ENCODE peak calls at places on chromosomes 4 and X, in seven cellular contexts. One of them, this sample, is unnamed.

GRCh38 chrX:72308566-72309296 is 3.0 kb upstream of the CITED1 start:
- DNase-seq in fibroblast of lung: peak; percentile 61
- DNase-seq in pancreas: peak; percentile 82
- DNase-seq in IMR-90: peak; percentile 50
- DNase-seq in heart right ventricle: peak; percentile 66
- DNase-seq in ovary: peak; percentile 64
- DNase-seq in mesenchymal stem cell: peak; percentile 69
- DNase-seq in this sample: peak; percentile 94

GRCh38 chrX:63929608-63930007 is 144.6 kb upstream of the ARHGEF9 start:
- DNase-seq in fibroblast of lung: no peak
- DNase-seq in ovary: no peak
- DNase-seq in pancreas: no peak
- DNase-seq in heart right ventricle: no peak
- DNase-seq in mesenchymal stem cell: no peak
- DNase-seq in IMR-90: no peak
- DNase-seq in this sample: no peak

GRCh38 chr4:663046-663437 is 11.0 kb downstream of the ATP5ME start:
- DNase-seq in ovary: peak; percentile 32
- DNase-seq in IMR-90: no peak
- DNase-seq in heart right ventricle: no peak
- DNase-seq in mesenchymal stem cell: no peak
- DNase-seq in fibroblast of lung: no peak
- DNase-seq in pancreas: peak; percentile 42
- DNase-seq in this sample: peak; percentile 61

GRCh38 chr4:66568431-66568830 is 898.1 kb upstream of the EPHA5 start:
- DNase-seq in ovary: no peak
- DNase-seq in IMR-90: no peak
- DNase-seq in heart right ventricle: no peak
- DNase-seq in pancreas: no peak
- DNase-seq in fibroblast of lung: no peak
- DNase-seq in mesenchymal stem cell: no peak
- DNase-seq in this sample: no peak

GRCh38 chr4:59222231-59222630 is 1977.9 kb upstream of the ADGRL3 start:
- DNase-seq in fibroblast of lung: no peak
- DNase-seq in pancreas: no peak
- DNase-seq in ovary: no peak
- DNase-seq in mesenchymal stem cell: no peak
- DNase-seq in heart right ventricle: no peak
- DNase-seq in IMR-90: no peak
- DNase-seq in this sample: no peak

GRCh38 chr4:157271166-157271869 is 50.8 kb downstream of the GRIA2 start:
- DNase-seq in IMR-90: no peak
- DNase-seq in heart right ventricle: no peak
- DNase-seq in mesenchymal stem cell: no peak
- DNase-seq in pancreas: no peak
- DNase-seq in ovary: no peak
- DNase-seq in fibroblast of lung: no peak
- DNase-seq in this sample: no peak

GRCh38 chr4:186823989-186824388 is 100.3 kb upstream of the FAT1 start:
- DNase-seq in pancreas: no peak
- DNase-seq in ovary: no peak
- DNase-seq in fibroblast of lung: peak; percentile 77
- DNase-seq in IMR-90: peak; percentile 87
- DNase-seq in heart right ventricle: no peak
- DNase-seq in mesenchymal stem cell: peak; percentile 20
- DNase-seq in this sample: no peak

GRCh38 chrX:68748030-68748429 is 80.8 kb upstream of the EFNB1 start:
- DNase-seq in fibroblast of lung: no peak
- DNase-seq in mesenchymal stem cell: no peak
- DNase-seq in pancreas: no peak
- DNase-seq in ovary: no peak
- DNase-seq in IMR-90: no peak
- DNase-seq in heart right ventricle: no peak
- DNase-seq in this sample: no peak

GRCh38 chrX:120299928-120300327 is 11.3 kb downstream of the TMEM255A start:
- DNase-seq in ovary: no peak
- DNase-seq in mesenchymal stem cell: no peak
- DNase-seq in fibroblast of lung: no peak
- DNase-seq in heart right ventricle: no peak
- DNase-seq in IMR-90: no peak
- DNase-seq in pancreas: no peak
- DNase-seq in this sample: no peak

GRCh38 chr4:4216668-4217067 is 10.1 kb downstream of the OTOP1 start:
- DNase-seq in mesenchymal stem cell: peak; percentile 42
- DNase-seq in pancreas: no peak
- DNase-seq in ovary: no peak
- DNase-seq in IMR-90: peak; percentile 59
- DNase-seq in fibroblast of lung: no peak
- DNase-seq in heart right ventricle: no peak
- DNase-seq in this sample: no peak

GRCh38 chr4:78756721-78757120 is 19.4 kb upstream of the BMP2K start:
- DNase-seq in mesenchymal stem cell: no peak
- DNase-seq in pancreas: no peak
- DNase-seq in ovary: no peak
- DNase-seq in heart right ventricle: no peak
- DNase-seq in fibroblast of lung: no peak
- DNase-seq in IMR-90: no peak
- DNase-seq in this sample: no peak

GRCh38 chr4:90137545-90137944 is 10.4 kb downstream of the CCSER1 start:
- DNase-seq in ovary: no peak
- DNase-seq in mesenchymal stem cell: peak; percentile 20
- DNase-seq in IMR-90: peak; percentile 7
- DNase-seq in heart right ventricle: no peak
- DNase-seq in pancreas: no peak
- DNase-seq in fibroblast of lung: peak; percentile 5
- DNase-seq in this sample: no peak

GRCh38 chr4:171948038-171948437 is 134.8 kb downstream of the GALNTL6 start:
- DNase-seq in ovary: no peak
- DNase-seq in pancreas: no peak
- DNase-seq in fibroblast of lung: no peak
- DNase-seq in mesenchymal stem cell: no peak
- DNase-seq in heart right ventricle: no peak
- DNase-seq in IMR-90: no peak
- DNase-seq in this sample: no peak

GRCh38 chrX:38347136-38347535 is 5.3 kb upstream of the OTC start:
- DNase-seq in mesenchymal stem cell: peak; percentile 73
- DNase-seq in fibroblast of lung: peak; percentile 36
- DNase-seq in heart right ventricle: peak; percentile 7
- DNase-seq in ovary: no peak
- DNase-seq in IMR-90: peak; percentile 52
- DNase-seq in pancreas: no peak
- DNase-seq in this sample: no peak

GRCh38 chr4:86302242-86302641 is 57.6 kb downstream of the MAPK10 start:
- DNase-seq in ovary: no peak
- DNase-seq in mesenchymal stem cell: peak; percentile 55
- DNase-seq in heart right ventricle: peak; percentile 44
- DNase-seq in fibroblast of lung: peak; percentile 44
- DNase-seq in pancreas: no peak
- DNase-seq in IMR-90: peak; percentile 1
- DNase-seq in this sample: no peak

GRCh38 chrX:153352858-153353257 is 18.9 kb downstream of the ZNF275 start:
- DNase-seq in mesenchymal stem cell: no peak
- DNase-seq in fibroblast of lung: no peak
- DNase-seq in ovary: no peak
- DNase-seq in heart right ventricle: no peak
- DNase-seq in pancreas: no peak
- DNase-seq in IMR-90: no peak
- DNase-seq in this sample: no peak

GRCh38 chrX:155881158-155881993 is at the start of gene VAMP7:
- DNase-seq in heart right ventricle: peak; percentile 89
- DNase-seq in ovary: peak; percentile 84
- DNase-seq in pancreas: peak; percentile 92
- DNase-seq in IMR-90: peak; percentile 84
- DNase-seq in mesenchymal stem cell: peak; percentile 91
- DNase-seq in fibroblast of lung: peak; percentile 83
- DNase-seq in this sample: peak; percentile 81

GRCh38 chr4:40749717-40750460 is at the start of gene NSUN7:
- DNase-seq in ovary: peak; percentile 75
- DNase-seq in fibroblast of lung: peak; percentile 27
- DNase-seq in pancreas: peak; percentile 96
- DNase-seq in mesenchymal stem cell: peak; percentile 57
- DNase-seq in heart right ventricle: peak; percentile 22
- DNase-seq in IMR-90: no peak
- DNase-seq in this sample: peak; percentile 77

GRCh38 chr4:98929341-98930267 is 671 bp upstream of the EIF4E start:
- DNase-seq in mesenchymal stem cell: peak; percentile 98
- DNase-seq in pancreas: no peak
- DNase-seq in fibroblast of lung: peak; percentile 93
- DNase-seq in ovary: peak; percentile 53
- DNase-seq in IMR-90: peak; percentile 98
- DNase-seq in heart right ventricle: peak; percentile 64
- DNase-seq in this sample: peak; percentile 82

GRCh38 chr4:170651786-170652185 is 562.0 kb upstream of the AADAT start:
- DNase-seq in fibroblast of lung: no peak
- DNase-seq in mesenchymal stem cell: peak; percentile 66
- DNase-seq in ovary: no peak
- DNase-seq in pancreas: no peak
- DNase-seq in heart right ventricle: no peak
- DNase-seq in IMR-90: peak; percentile 29
- DNase-seq in this sample: no peak

GRCh38 chr4:13164783-13165371 is 319.3 kb downstream of the RAB28 start:
- DNase-seq in mesenchymal stem cell: no peak
- DNase-seq in ovary: no peak
- DNase-seq in heart right ventricle: no peak
- DNase-seq in fibroblast of lung: no peak
- DNase-seq in IMR-90: no peak
- DNase-seq in pancreas: no peak
- DNase-seq in this sample: no peak

GRCh38 chr4:2831611-2832308 is 11.9 kb upstream of the ADD1 start:
- DNase-seq in fibroblast of lung: no peak
- DNase-seq in mesenchymal stem cell: no peak
- DNase-seq in ovary: peak; percentile 31
- DNase-seq in pancreas: peak; percentile 69
- DNase-seq in heart right ventricle: no peak
- DNase-seq in IMR-90: no peak
- DNase-seq in this sample: peak; percentile 65

GRCh38 chr4:124904723-124905390 is 192.3 kb upstream of the ANKRD50 start:
- DNase-seq in ovary: no peak
- DNase-seq in fibroblast of lung: no peak
- DNase-seq in pancreas: no peak
- DNase-seq in IMR-90: no peak
- DNase-seq in mesenchymal stem cell: no peak
- DNase-seq in heart right ventricle: no peak
- DNase-seq in this sample: no peak
- H3K27ac ChIP-seq in ovary: no peak overlapping the region
- H3K27ac ChIP-seq in fibroblast of lung: no peak overlapping the region
- H3K27ac ChIP-seq in pancreas: peak overlapping the region; percentile 59
- H3K27ac ChIP-seq in IMR-90: no peak overlapping the region
- H3K27ac ChIP-seq in mesenchymal stem cell: no peak overlapping the region
- H3K27ac ChIP-seq in heart right ventricle: no peak overlapping the region
- H3K27ac ChIP-seq in this sample: no peak overlapping the region

DNA sequence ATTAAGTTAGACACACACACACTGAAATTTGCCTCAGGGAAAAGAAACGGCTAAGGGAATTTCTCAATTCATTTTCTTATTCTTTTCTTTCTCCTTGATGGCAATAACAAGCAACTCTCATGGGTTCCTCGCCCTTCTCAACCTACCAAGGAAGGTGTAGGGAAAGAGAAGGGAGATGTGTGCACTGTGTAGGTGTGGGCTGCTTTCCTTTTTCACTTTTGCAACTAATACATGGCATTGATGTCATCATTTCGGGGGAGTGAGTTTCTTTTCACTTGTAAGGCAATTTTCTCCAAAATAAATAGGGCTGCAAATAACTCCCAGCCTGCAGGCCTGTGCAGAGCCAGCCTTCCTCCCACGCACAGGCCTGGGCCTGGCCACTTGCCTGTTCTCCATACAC is 41.5 kb downstream of the SOD3 start:
- DNase-seq in fibroblast of lung: no peak
- DNase-seq in IMR-90: no peak
- DNase-seq in ovary: no peak
- DNase-seq in pancreas: no peak
- DNase-seq in mesenchymal stem cell: no peak
- DNase-seq in heart right ventricle: no peak
- DNase-seq in this sample: no peak
- H3K4me3 ChIP-seq in fibroblast of lung: no peak overlapping the region
- H3K4me3 ChIP-seq in IMR-90: no peak overlapping the region
- H3K4me3 ChIP-seq in ovary: no peak overlapping the region
- H3K4me3 ChIP-seq in pancreas: no peak overlapping the region
- H3K4me3 ChIP-seq in mesenchymal stem cell: no peak overlapping the region
- H3K4me3 ChIP-seq in heart right ventricle: no peak overlapping the region
- H3K4me3 ChIP-seq in this sample: no peak overlapping the region

GRCh38 chr4:163332526-163333405 is at the start of gene NPY1R:
- DNase-seq in ovary: peak; percentile 60
- DNase-seq in fibroblast of lung: peak; percentile 79
- DNase-seq in heart right ventricle: peak; percentile 55
- DNase-seq in pancreas: peak; percentile 77
- DNase-seq in IMR-90: peak; percentile 73
- DNase-seq in mesenchymal stem cell: peak; percentile 87
- DNase-seq in this sample: peak; percentile 94

GRCh38 chr4:163330828-163331628 is 1.4 kb downstream of the NPY1R start:
- DNase-seq in IMR-90: no peak
- DNase-seq in fibroblast of lung: no peak
- DNase-seq in ovary: no peak
- DNase-seq in heart right ventricle: no peak
- DNase-seq in pancreas: peak; percentile 39
- DNase-seq in mesenchymal stem cell: peak; percentile 11
- DNase-seq in this sample: no peak

GRCh38 chr4:163335384-163335783 is 3.0 kb upstream of the NPY1R start:
- DNase-seq in IMR-90: no peak
- DNase-seq in ovary: no peak
- DNase-seq in fibroblast of lung: no peak
- DNase-seq in mesenchymal stem cell: no peak
- DNase-seq in heart right ventricle: no peak
- DNase-seq in pancreas: no peak
- DNase-seq in this sample: no peak

DNA sequence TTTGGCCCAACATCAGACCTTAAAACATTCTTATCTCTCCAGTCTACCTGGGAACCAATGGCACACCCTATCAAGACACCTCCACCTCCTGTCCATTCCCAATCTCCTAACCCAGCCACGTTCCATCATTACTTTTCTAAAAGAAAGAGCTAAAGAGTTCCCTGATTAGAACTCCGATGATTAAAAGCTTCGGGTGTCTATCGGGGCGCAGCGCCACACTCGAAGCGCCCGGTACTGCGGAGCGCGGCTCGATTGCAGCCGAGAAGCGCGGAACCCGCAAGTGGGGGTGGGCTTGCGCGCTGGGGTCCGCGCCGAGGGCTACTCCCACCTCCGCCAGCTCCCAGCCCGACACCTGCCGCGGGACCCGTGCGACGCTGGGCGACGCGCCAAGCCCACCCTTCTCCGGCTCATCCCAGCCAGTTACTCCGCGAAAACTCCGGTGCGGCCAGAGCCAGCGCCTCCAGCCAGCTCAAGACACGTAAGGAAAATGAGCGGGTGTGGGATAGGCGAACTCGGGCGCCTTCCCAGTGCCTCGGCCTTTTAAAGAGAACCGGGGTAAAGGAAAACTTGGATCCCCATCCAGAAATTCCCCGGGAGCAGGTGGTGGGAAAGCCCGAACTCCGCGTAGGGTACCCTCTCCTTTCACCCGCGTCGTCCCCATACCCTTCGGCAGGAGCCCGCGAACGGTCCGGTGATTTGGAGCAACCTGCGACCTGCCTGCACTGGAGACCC is 601 bp downstream of the NPY1R start:
- DNase-seq in mesenchymal stem cell: peak; percentile 53
- DNase-seq in IMR-90: no peak
- DNase-seq in pancreas: peak; percentile 78
- DNase-seq in ovary: peak; percentile 40
- DNase-seq in heart right ventricle: no peak
- DNase-seq in fibroblast of lung: peak; percentile 15
- DNase-seq in this sample: peak; percentile 73
- H3K27ac ChIP-seq in mesenchymal stem cell: no peak overlapping the region
- H3K27ac ChIP-seq in IMR-90: no peak overlapping the region
- H3K27ac ChIP-seq in pancreas: no peak overlapping the region
- H3K27ac ChIP-seq in ovary: no peak overlapping the region
- H3K27ac ChIP-seq in heart right ventricle: no peak overlapping the region
- H3K27ac ChIP-seq in fibroblast of lung: no peak overlapping the region
- H3K27ac ChIP-seq in this sample: no peak overlapping the region

GRCh38 chrX:150507251-150507856 is 61.1 kb upstream of the MTM1 start:
- DNase-seq in pancreas: no peak
- DNase-seq in mesenchymal stem cell: no peak
- DNase-seq in heart right ventricle: peak; percentile 19
- DNase-seq in ovary: peak; percentile 64
- DNase-seq in fibroblast of lung: no peak
- DNase-seq in IMR-90: no peak
- DNase-seq in this sample: no peak
- H3K4me3 ChIP-seq in pancreas: no peak overlapping the region
- H3K4me3 ChIP-seq in mesenchymal stem cell: no peak overlapping the region
- H3K4me3 ChIP-seq in heart right ventricle: no peak overlapping the region
- H3K4me3 ChIP-seq in ovary: no peak overlapping the region
- H3K4me3 ChIP-seq in fibroblast of lung: no peak overlapping the region
- H3K4me3 ChIP-seq in IMR-90: no peak overlapping the region
- H3K4me3 ChIP-seq in this sample: no peak overlapping the region

This sample was measured in osteoblast.